ENCODE peak calls at places on chromosome 7, in ten cellular contexts. One of them, this sample, is unnamed.

GRCh38 chr7:133481676-133482075 is 228.8 kb downstream of the EXOC4 start:
- DNase-seq in activated CD4-positive, CD25-positive, alpha-beta regulatory T cell: no peak
- DNase-seq in stomach: no peak
- DNase-seq in effector memory CD8-positive, alpha-beta T cell: no peak
- DNase-seq in AG10803: peak
- DNase-seq in neural crest cell: no peak
- DNase-seq in cerebellar nuclear complex: no peak
- DNase-seq in MCF 10A: peak
- DNase-seq in GOT3: no peak
- DNase-seq in Caki2: peak
- DNase-seq in this sample: peak

GRCh38 chr7:112160130-112160770 is 45.9 kb downstream of the DOCK4 start:
- DNase-seq in activated CD4-positive, CD25-positive, alpha-beta regulatory T cell: no peak
- DNase-seq in stomach: no peak
- DNase-seq in effector memory CD8-positive, alpha-beta T cell: no peak
- DNase-seq in AG10803: no peak
- DNase-seq in neural crest cell: no peak
- DNase-seq in cerebellar nuclear complex: no peak
- DNase-seq in MCF 10A: peak
- DNase-seq in GOT3: no peak
- DNase-seq in Caki2: peak
- DNase-seq in this sample: peak

GRCh38 chr7:135251502-135252327 is 18.1 kb downstream of the STRA8 start:
- DNase-seq in activated CD4-positive, CD25-positive, alpha-beta regulatory T cell: no peak
- DNase-seq in stomach: no peak
- DNase-seq in effector memory CD8-positive, alpha-beta T cell: no peak
- DNase-seq in AG10803: no peak
- DNase-seq in neural crest cell: no peak
- DNase-seq in cerebellar nuclear complex: no peak
- DNase-seq in MCF 10A: no peak
- DNase-seq in GOT3: no peak
- DNase-seq in Caki2: no peak
- DNase-seq in this sample: no peak

GRCh38 chr7:131104611-131105293 is 222.9 kb upstream of the MKLN1 start:
- DNase-seq in activated CD4-positive, CD25-positive, alpha-beta regulatory T cell: no peak
- DNase-seq in stomach: no peak
- DNase-seq in effector memory CD8-positive, alpha-beta T cell: no peak
- DNase-seq in AG10803: peak
- DNase-seq in neural crest cell: no peak
- DNase-seq in cerebellar nuclear complex: no peak
- DNase-seq in MCF 10A: no peak
- DNase-seq in GOT3: no peak
- DNase-seq in Caki2: no peak
- DNase-seq in this sample: no peak

GRCh38 chr7:2451171-2452073 is 24.8 kb downstream of the GRIFIN start:
- DNase-seq in activated CD4-positive, CD25-positive, alpha-beta regulatory T cell: peak
- DNase-seq in stomach: peak
- DNase-seq in effector memory CD8-positive, alpha-beta T cell: peak
- DNase-seq in AG10803: peak
- DNase-seq in neural crest cell: peak
- DNase-seq in cerebellar nuclear complex: no peak
- DNase-seq in MCF 10A: peak
- DNase-seq in GOT3: peak
- DNase-seq in Caki2: peak
- DNase-seq in this sample: peak

GRCh38 chr7:26664735-26665420 is 199.5 kb downstream of the SKAP2 start:
- DNase-seq in activated CD4-positive, CD25-positive, alpha-beta regulatory T cell: no peak
- DNase-seq in stomach: no peak
- DNase-seq in effector memory CD8-positive, alpha-beta T cell: no peak
- DNase-seq in AG10803: peak
- DNase-seq in neural crest cell: no peak
- DNase-seq in cerebellar nuclear complex: no peak
- DNase-seq in MCF 10A: peak
- DNase-seq in GOT3: no peak
- DNase-seq in Caki2: no peak
- DNase-seq in this sample: no peak

GRCh38 chr7:44979481-44980392 is 922 bp upstream of the MYO1G start:
- DNase-seq in activated CD4-positive, CD25-positive, alpha-beta regulatory T cell: no peak
- DNase-seq in stomach: no peak
- DNase-seq in effector memory CD8-positive, alpha-beta T cell: no peak
- DNase-seq in AG10803: no peak
- DNase-seq in neural crest cell: no peak
- DNase-seq in cerebellar nuclear complex: no peak
- DNase-seq in MCF 10A: peak
- DNase-seq in GOT3: no peak
- DNase-seq in Caki2: no peak
- DNase-seq in this sample: no peak

GRCh38 chr7:70668606-70669358 is 463.2 kb upstream of the GALNT17 start:
- DNase-seq in activated CD4-positive, CD25-positive, alpha-beta regulatory T cell: no peak
- DNase-seq in stomach: no peak
- DNase-seq in effector memory CD8-positive, alpha-beta T cell: no peak
- DNase-seq in AG10803: no peak
- DNase-seq in neural crest cell: no peak
- DNase-seq in cerebellar nuclear complex: no peak
- DNase-seq in MCF 10A: no peak
- DNase-seq in GOT3: no peak
- DNase-seq in Caki2: no peak
- DNase-seq in this sample: peak

GRCh38 chr7:8536431-8536830 is 103.0 kb downstream of the NXPH1 start:
- DNase-seq in activated CD4-positive, CD25-positive, alpha-beta regulatory T cell: no peak
- DNase-seq in stomach: no peak
- DNase-seq in effector memory CD8-positive, alpha-beta T cell: no peak
- DNase-seq in AG10803: no peak
- DNase-seq in neural crest cell: no peak
- DNase-seq in cerebellar nuclear complex: no peak
- DNase-seq in MCF 10A: no peak
- DNase-seq in GOT3: no peak
- DNase-seq in Caki2: no peak
- DNase-seq in this sample: no peak

GRCh38 chr7:3548815-3549214 is 247.8 kb downstream of the SDK1 start:
- DNase-seq in activated CD4-positive, CD25-positive, alpha-beta regulatory T cell: no peak
- DNase-seq in stomach: no peak
- DNase-seq in effector memory CD8-positive, alpha-beta T cell: no peak
- DNase-seq in AG10803: no peak
- DNase-seq in neural crest cell: no peak
- DNase-seq in cerebellar nuclear complex: no peak
- DNase-seq in MCF 10A: no peak
- DNase-seq in GOT3: no peak
- DNase-seq in Caki2: no peak
- DNase-seq in this sample: no peak

GRCh38 chr7:4629287-4629905 is 52.7 kb upstream of the FOXK1 start:
- DNase-seq in activated CD4-positive, CD25-positive, alpha-beta regulatory T cell: no peak
- DNase-seq in stomach: no peak
- DNase-seq in effector memory CD8-positive, alpha-beta T cell: no peak
- DNase-seq in AG10803: no peak
- DNase-seq in neural crest cell: no peak
- DNase-seq in cerebellar nuclear complex: no peak
- DNase-seq in MCF 10A: no peak
- DNase-seq in GOT3: no peak
- DNase-seq in Caki2: no peak
- DNase-seq in this sample: no peak

GRCh38 chr7:68321076-68321639 is 1277.1 kb upstream of the AUTS2 start:
- DNase-seq in activated CD4-positive, CD25-positive, alpha-beta regulatory T cell: no peak
- DNase-seq in stomach: peak
- DNase-seq in effector memory CD8-positive, alpha-beta T cell: no peak
- DNase-seq in AG10803: peak
- DNase-seq in neural crest cell: no peak
- DNase-seq in cerebellar nuclear complex: no peak
- DNase-seq in MCF 10A: peak
- DNase-seq in GOT3: no peak
- DNase-seq in Caki2: peak
- DNase-seq in this sample: peak

GRCh38 chr7:86708334-86708733 is 64.6 kb downstream of the GRM3 start:
- DNase-seq in activated CD4-positive, CD25-positive, alpha-beta regulatory T cell: no peak
- DNase-seq in stomach: no peak
- DNase-seq in effector memory CD8-positive, alpha-beta T cell: no peak
- DNase-seq in AG10803: no peak
- DNase-seq in neural crest cell: no peak
- DNase-seq in cerebellar nuclear complex: no peak
- DNase-seq in MCF 10A: no peak
- DNase-seq in GOT3: no peak
- DNase-seq in Caki2: no peak
- DNase-seq in this sample: no peak

This sample was measured in myocyte.